ENCODE peak calls at places on chromosomes 4 and X, in four cellular contexts. K is lower lobe of right lung, J is upper lobe of right lung, R is BE2C. W is an unnamed sample. For H3K4me1, the result is how much of the 10 kb centered on the place peaks cover.

GRCh38 chrX:122203399-122203798 is 980.7 kb upstream of the GRIA3 start:
- DNase-seq in K (no peak), J (no peak), R (no peak), W (no peak)

GRCh38 chrX:54496517-54496852 is 451 bp upstream of the FGD1 start:
- DNase-seq in K (no peak), J (no peak), R (no peak), W (no peak)

GRCh38 chr4:25030283-25031076 is at the start of gene LGI2:
- DNase-seq in R (peak), J (peak), K (peak), W (peak)

GRCh38 chr4:181161669-181162068 is 1081.5 kb upstream of the TENM3 start:
- DNase-seq in J (no peak), K (no peak), R (no peak), W (no peak)

GRCh38 chr4:52968241-52968640 is 106.1 kb downstream of the RASL11B start:
- DNase-seq in K (no peak), J (no peak), R (no peak), W (no peak)

GRCh38 chr4:185222598-185222997 is 13.2 kb downstream of the SNX25 start:
- DNase-seq in J (no peak), R (no peak), K (no peak), W (no peak)

GRCh38 chr4:78379991-78380739 is 171.4 kb upstream of the ANXA3 start:
- DNase-seq in K (no peak), J (no peak), R (no peak), W (no peak)

GRCh38 chr4:107913283-107913899 is 18.0 kb upstream of the CYP2U1 start:
- DNase-seq in J (no peak), K (no peak), R (peak), W (peak)

GRCh38 chr4:70818173-70818856 is 21.4 kb downstream of the GRSF1 start:
- DNase-seq in J (no peak), K (no peak), R (no peak), W (no peak)

GRCh38 chr4:94577136-94577535 is 125.4 kb downstream of the PDLIM5 start:
- DNase-seq in R (peak), J (no peak), K (no peak), W (peak)

GRCh38 chrX:40148189-40148438 is 50.4 kb upstream of the BCOR start:
- DNase-seq in R (no peak), J (no peak), K (no peak), W (no peak)

GRCh38 chrX:8067754-8068469 is 103.2 kb downstream of the VCX2 start:
- DNase-seq in J (no peak), K (no peak), R (no peak), W (no peak)

GRCh38 chr4:2804449-2804972 is 11.6 kb downstream of the SH3BP2 start:
- DNase-seq in R (no peak), K (peak), J (peak), W (no peak)

GRCh38 chr4:42750091-42750490 is 93.2 kb upstream of the ATP8A1 start:
- DNase-seq in R (peak), K (no peak), J (no peak), W (no peak)

GRCh38 chrX:72554448-72555140 is 18.0 kb downstream of the HDAC8 start:
- DNase-seq in J (no peak), R (peak), K (no peak), W (no peak)

GRCh38 chr4:94349193-94349592 is 6.6 kb upstream of the HPGDS start:
- DNase-seq in R (no peak), K (no peak), J (no peak), W (no peak)

GRCh38 chr4:185396724-185397402 is at the start of gene ANKRD37:
- DNase-seq in K (peak), R (no peak), J (peak), W (no peak)

GRCh38 chr4:1866095-1866755 is 5.0 kb upstream of the NSD2 start:
- DNase-seq in J (no peak), R (no peak), K (no peak), W (no peak)

GRCh38 chrX:24398766-24399165 is 38.3 kb downstream of the SUPT20HL1 start:
- DNase-seq in R (no peak), J (no peak), K (no peak), W (no peak)

GRCh38 chr4:141215030-141215429 is 5.7 kb upstream of the ZNF330 start:
- DNase-seq in R (no peak), J (no peak), K (no peak), W (no peak)

GRCh38 chr4:174669278-174669677 is 147.0 kb upstream of the HPGD start:
- DNase-seq in J (no peak), K (no peak), R (no peak), W (no peak)

GRCh38 chr4:1376841-1377605 is 29.2 kb downstream of the NKX1-1 start:
- DNase-seq in K (peak), J (peak), R (peak), W (no peak)

GRCh38 chrX:42577936-42578335 is 200.0 kb downstream of the PPP1R2C start:
- DNase-seq in R (no peak), J (no peak), K (no peak), W (no peak)

GRCh38 chr4:38050560-38051350 is 90.6 kb downstream of the PTTG2 start:
- DNase-seq in K (no peak), R (no peak), J (no peak), W (no peak)

GRCh38 chr4:121726642-121727268 is 30.0 kb upstream of the ANXA5 start:
- DNase-seq in K (no peak), R (no peak), J (no peak), W (no peak)

GRCh38 chr4:75490155-75490554 is 24.0 kb downstream of the RCHY1 start:
- DNase-seq in K (no peak), J (no peak), R (no peak), W (no peak)

GRCh38 chrX:125003746-125004446 is 315.8 kb upstream of the TEX13C start:
- DNase-seq in J (no peak), R (no peak), K (no peak), W (no peak)

GRCh38 chr4:155094421-155094820 is 114.0 kb upstream of the NPY2R start:
- DNase-seq in R (no peak), J (no peak), K (no peak), W (no peak)

GRCh38 chrX:71214604-71215334 is 8.3 kb upstream of the GJB1 start:
- DNase-seq in R (no peak), K (no peak), J (peak), W (no peak)

GRCh38 chrX:23616361-23616760 is 50.9 kb upstream of the PRDX4 start:
- DNase-seq in K (no peak), J (no peak), R (no peak), W (no peak)

GRCh38 chr4:140884431-140885058 is 128.4 kb upstream of the TBC1D9 start:
- DNase-seq in J (no peak), K (no peak), R (peak), W (no peak)

GRCh38 chrX:109655802-109656201 is 30.8 kb upstream of the KCNE5 start:
- DNase-seq in J (no peak), R (no peak), K (no peak), W (no peak)

GRCh38 chrX:13283968-13284914 is 35.6 kb downstream of the ATXN3L start:
- DNase-seq in K (no peak), R (peak), J (no peak), W (peak)

GRCh38 chrX:130081421-130082045 is 28.8 kb downstream of the ELF4 start:
- DNase-seq in J (no peak), K (no peak), R (peak), W (no peak)

GRCh38 chrX:130083107-130083490 is 27.2 kb downstream of the ELF4 start:
- DNase-seq in J (no peak), R (no peak), K (no peak), W (no peak)

GRCh38 chrX:130080791-130081367 is 29.4 kb downstream of the ELF4 start:
- DNase-seq in R (peak), J (no peak), K (no peak), W (no peak)

GRCh38 chrX:130083656-130084382 is 26.5 kb downstream of the ELF4 start:
- DNase-seq in R (no peak), J (peak), K (peak), W (no peak)

GRCh38 chrX:130082244-130083106 is 27.8 kb downstream of the ELF4 start:
- DNase-seq in R (no peak), J (peak), K (peak), W (peak)
- H3K4me1 ChIP-seq in R (under half), J (under half), K (under half), W (under half)

GRCh38 chr4:139633661-139634060 is 32.0 kb upstream of the MGST2 start:
- DNase-seq in K (no peak), J (no peak), R (peak), W (peak)
- H3K4me3 ChIP-seq in K (peak), J (peak), R (peak), W (peak)

GRCh38 chr4:184099541-184099966 is 118.1 kb downstream of the ENPP6 start:
- DNase-seq in R (no peak), K (no peak), J (no peak), W (no peak)

GRCh38 chr4:184102488-184102887 is 115.2 kb downstream of the ENPP6 start:
- DNase-seq in R (no peak), J (no peak), K (no peak), W (no peak)

GRCh38 chr4:184099033-184099432 is 118.6 kb downstream of the ENPP6 start:
- DNase-seq in K (no peak), R (no peak), J (no peak), W (no peak)

GRCh38 chr4:184101711-184102110 is 116.0 kb downstream of the ENPP6 start:
- DNase-seq in K (no peak), J (no peak), R (no peak), W (no peak)

GRCh38 chr4:184100297-184100885 is 117.3 kb downstream of the ENPP6 start:
- DNase-seq in K (peak), R (peak), J (peak), W (no peak)
- TF ChIP-seq CTCF in K (peak), R (peak), J (peak), W (no peak)

DNA sequence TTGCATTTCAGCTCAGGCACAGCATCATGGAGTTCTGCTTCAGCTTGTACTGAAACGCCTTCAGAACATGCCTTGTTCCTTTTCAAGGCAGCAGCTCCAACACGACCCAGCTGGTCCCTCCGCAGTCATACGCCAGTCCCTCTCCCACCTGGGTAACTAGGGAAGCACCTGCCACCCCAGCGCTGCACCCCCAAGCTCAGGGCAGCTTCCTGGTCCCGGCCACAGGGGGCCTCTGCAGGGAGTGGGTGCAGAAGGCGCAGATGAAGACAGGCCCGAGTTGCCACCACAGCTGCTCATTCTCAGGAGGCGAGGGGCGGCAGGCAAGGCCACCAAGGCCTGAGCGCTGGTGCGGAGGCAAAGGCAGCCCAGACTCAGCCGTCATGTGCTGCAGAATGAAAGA is 21.8 kb downstream of the WDR1 start:
- DNase-seq in J (no peak), K (no peak), R (no peak), W (no peak)
- H3K4me1 ChIP-seq in J (half or more), K (half or more), R (under half), W (under half)

GRCh38 chr4:165684177-165684870 is 188.7 kb upstream of the TLL1 start:
- DNase-seq in K (no peak), R (no peak), J (no peak), W (no peak)

GRCh38 chr4:165680821-165681220 is 192.2 kb upstream of the TLL1 start:
- DNase-seq in J (no peak), K (no peak), R (no peak), W (no peak)

GRCh38 chr4:165692082-165692481 is 181.0 kb upstream of the TLL1 start:
- DNase-seq in J (no peak), R (no peak), K (no peak), W (no peak)

GRCh38 chr4:165682621-165683020 is 190.4 kb upstream of the TLL1 start:
- DNase-seq in R (no peak), J (no peak), K (no peak), W (no peak)

DNA sequence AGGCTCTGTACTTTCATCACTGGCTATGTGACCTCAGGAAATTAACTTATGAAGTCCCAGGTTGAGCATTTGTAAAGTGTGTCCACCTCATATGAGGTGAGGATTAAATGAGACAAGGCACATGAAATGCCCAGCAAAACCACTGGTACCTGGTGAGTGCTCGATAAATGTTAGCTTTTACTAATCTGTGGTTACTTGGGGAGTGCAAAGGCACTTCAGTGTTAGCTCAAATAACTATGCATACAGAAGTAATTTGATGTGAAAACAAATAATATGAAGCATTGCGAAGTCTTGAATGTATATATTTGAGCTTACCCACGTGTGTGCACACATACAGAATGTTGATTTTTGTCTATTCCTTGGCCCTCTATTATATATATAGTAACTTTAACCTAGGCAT is 186.3 kb upstream of the TLL1 start:
- DNase-seq in K (no peak), J (no peak), R (no peak), W (no peak)
- H3K4me3 ChIP-seq in K (no peak), J (no peak), R (no peak), W (no peak)

GRCh38 chr4:144174401-144175067 is 34.0 kb upstream of the GYPA start:
- DNase-seq in K (no peak), J (no peak), R (peak), W (no peak)
- TF ChIP-seq CTCF in K (peak), J (peak), R (peak), W (peak)

GRCh38 chr4:151418856-151419255 is 9.9 kb downstream of the FHIP1A start:
- DNase-seq in J (no peak), K (no peak), R (no peak), W (no peak)
- H3K4me1 ChIP-seq in J (under half), K (under half), R (under half), W (under half)

DNA sequence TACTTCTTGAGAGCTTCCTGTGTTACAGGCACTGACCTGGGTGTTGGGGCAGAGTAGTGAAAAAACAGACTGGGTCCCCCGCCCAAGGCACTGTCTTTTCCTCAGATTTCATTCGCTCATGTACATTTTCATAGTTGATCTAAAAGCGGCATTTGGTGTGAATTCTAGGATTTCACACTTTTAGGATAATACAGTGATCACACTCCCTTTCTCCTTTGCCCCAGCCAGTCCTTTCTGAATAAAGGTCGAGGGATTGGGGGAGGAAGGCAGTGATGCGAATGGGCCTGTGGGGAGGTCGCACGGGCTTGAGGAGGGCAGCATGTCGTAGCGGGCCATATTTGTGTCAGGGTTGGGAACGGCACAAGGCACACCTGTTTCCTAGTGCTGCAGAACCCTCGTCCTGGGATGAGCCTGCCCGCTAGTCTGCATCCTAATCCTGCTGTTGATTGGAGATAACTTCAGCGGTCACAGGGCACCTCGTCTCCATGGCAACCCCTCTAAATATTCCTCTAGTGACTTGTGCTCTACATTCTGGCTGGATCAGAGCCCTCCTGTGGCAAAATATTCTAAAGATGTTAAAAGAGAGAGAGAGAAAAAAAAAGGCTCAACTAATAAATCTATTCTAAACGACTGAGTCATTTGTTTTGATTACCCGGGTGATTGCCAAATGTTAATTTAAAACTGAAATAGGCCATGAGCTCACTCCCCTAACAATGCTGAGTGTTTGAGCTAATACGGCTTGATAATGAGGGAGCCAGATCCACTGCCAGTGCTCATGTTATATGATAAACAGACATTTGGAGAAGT is 21.8 kb downstream of the FHL1 start:
- DNase-seq in J (no peak), R (peak), K (no peak), W (peak)
- H3K4me3 ChIP-seq in J (no peak), R (no peak), K (no peak), W (no peak)

GRCh38 chr4:109676886-109677285 is 26.4 kb downstream of the CASP6 start:
- DNase-seq in K (no peak), J (no peak), R (no peak), W (no peak)
- TF ChIP-seq CTCF in K (peak), J (no peak), R (no peak), W (no peak)

DNA sequence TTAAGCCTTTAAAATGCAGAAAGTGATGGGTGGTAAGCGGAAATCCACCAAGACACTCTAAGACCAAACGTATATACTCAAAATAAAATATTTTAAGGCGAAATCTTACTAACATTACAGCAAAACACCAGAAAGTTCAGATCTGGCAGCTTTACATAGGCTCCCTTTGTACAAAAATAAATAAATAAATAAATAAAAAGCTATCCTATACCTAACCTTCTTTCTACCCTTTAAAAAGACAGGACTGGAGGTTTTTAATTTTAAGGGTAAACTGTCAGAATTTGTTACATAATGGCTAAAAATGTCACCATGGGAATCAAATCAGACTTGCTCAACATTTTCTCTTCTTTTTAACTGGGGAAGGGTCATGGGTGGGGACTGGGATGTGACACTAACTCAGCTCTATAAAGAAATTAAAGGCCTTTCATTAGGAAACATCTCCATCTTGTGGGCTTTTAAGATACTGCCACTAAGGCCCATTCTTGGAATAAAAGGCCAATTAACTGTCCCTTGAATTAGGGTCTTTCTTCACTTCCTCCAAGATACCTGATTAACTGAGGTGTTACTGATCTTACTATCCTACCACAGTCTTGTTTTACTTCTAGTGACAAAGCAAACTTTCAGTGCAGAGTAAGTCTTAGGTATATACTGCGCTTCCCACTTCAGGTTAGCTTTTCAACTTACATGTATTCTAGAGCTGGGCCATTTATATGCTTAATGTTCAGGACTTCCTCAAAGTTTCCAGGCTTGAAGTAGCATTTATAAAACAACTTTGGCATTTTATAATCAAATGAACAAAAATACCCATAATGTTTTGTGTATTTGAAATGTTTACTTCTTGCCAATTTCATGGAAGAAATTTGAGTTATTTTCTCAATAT is 13.3 kb downstream of the HNRNPD start:
- DNase-seq in J (no peak), R (no peak), K (no peak), W (no peak)
- H3K4me1 ChIP-seq in J (half or more), R (under half), K (half or more), W (under half)

W was measured in uterus.